ENCODE peak calls at places on chromosomes 13 and 19, in four cellular contexts. One of them, this sample, is unnamed.

GRCh38 chr13:99197257-99197651 is 3.4 kb upstream of the UBAC2 start:
- DNase-seq in Calu3: no peak
- DNase-seq in type B pancreatic cell: no peak
- DNase-seq in colonic mucosa: peak; percentile 66
- DNase-seq in this sample: peak; percentile 66

GRCh38 chr19:52398091-52398461 is 427 bp downstream of the ZNF528 start:
- DNase-seq in type B pancreatic cell: no peak
- DNase-seq in colonic mucosa: peak; percentile 21
- DNase-seq in Calu3: no peak
- DNase-seq in this sample: no peak

GRCh38 chr13:111414341-111414740 is 93.9 kb downstream of the TEX29 start:
- DNase-seq in colonic mucosa: no peak
- DNase-seq in type B pancreatic cell: no peak
- DNase-seq in Calu3: no peak
- DNase-seq in this sample: no peak

GRCh38 chr19:58350001-58350801 is 3.1 kb downstream of the A1BG start:
- DNase-seq in type B pancreatic cell: no peak
- DNase-seq in Calu3: peak; percentile 57
- DNase-seq in colonic mucosa: no peak
- DNase-seq in this sample: no peak

GRCh38 chr13:37640499-37640898 is 41.9 kb upstream of the POSTN start:
- DNase-seq in colonic mucosa: no peak
- DNase-seq in type B pancreatic cell: no peak
- DNase-seq in Calu3: peak; percentile 28
- DNase-seq in this sample: no peak

GRCh38 chr19:7862413-7862951 is 11.7 kb downstream of the PRR36 start:
- DNase-seq in type B pancreatic cell: peak; percentile 95
- DNase-seq in colonic mucosa: peak; percentile 87
- DNase-seq in Calu3: no peak
- DNase-seq in this sample: no peak

GRCh38 chr19:12126707-12127106 is 13.4 kb downstream of the ZNF20 start:
- DNase-seq in type B pancreatic cell: no peak
- DNase-seq in Calu3: no peak
- DNase-seq in colonic mucosa: peak; percentile 26
- DNase-seq in this sample: no peak

GRCh38 chr13:85230754-85231153 is 568.5 kb downstream of the SLITRK6 start:
- DNase-seq in colonic mucosa: no peak
- DNase-seq in Calu3: no peak
- DNase-seq in type B pancreatic cell: no peak
- DNase-seq in this sample: no peak

GRCh38 chr19:37114001-37114400 is 35.8 kb downstream of the ZNF420 start:
- DNase-seq in type B pancreatic cell: no peak
- DNase-seq in colonic mucosa: no peak
- DNase-seq in Calu3: no peak
- DNase-seq in this sample: no peak

GRCh38 chr13:23500858-23501257 is 67.4 kb upstream of the SACS start:
- DNase-seq in type B pancreatic cell: no peak
- DNase-seq in colonic mucosa: no peak
- DNase-seq in Calu3: no peak
- DNase-seq in this sample: no peak
- TF ChIP-seq CTCF in type B pancreatic cell: no peak
- TF ChIP-seq CTCF in colonic mucosa: no peak
- TF ChIP-seq CTCF in Calu3: no peak
- TF ChIP-seq CTCF in this sample: no peak

DNA sequence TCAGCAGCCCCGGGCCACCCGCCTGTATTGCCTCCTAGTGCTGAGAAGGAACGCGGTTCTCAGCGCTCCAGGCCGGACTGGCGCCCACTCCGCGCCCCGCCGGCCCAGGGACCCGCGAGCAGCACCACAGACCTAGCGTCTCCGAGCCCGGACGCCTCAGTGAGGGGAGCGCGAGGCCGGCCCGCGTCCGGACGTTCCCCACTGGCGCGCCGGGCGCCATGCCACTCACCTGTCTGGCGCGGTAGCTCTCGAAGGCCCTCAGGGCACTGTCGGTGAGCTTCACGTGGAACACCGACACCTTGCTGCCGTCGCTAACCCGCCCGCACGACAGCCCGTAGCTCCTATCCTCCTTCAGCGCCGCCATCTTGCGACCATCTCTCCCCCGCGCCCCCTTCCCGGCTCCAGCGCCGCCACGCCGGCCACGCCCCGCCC is at the start of gene ELL:
- DNase-seq in colonic mucosa: no peak
- DNase-seq in type B pancreatic cell: no peak
- DNase-seq in Calu3: no peak
- DNase-seq in this sample: no peak
- TF ChIP-seq CTCF in colonic mucosa: no peak
- TF ChIP-seq CTCF in type B pancreatic cell: no peak
- TF ChIP-seq CTCF in Calu3: no peak
- TF ChIP-seq CTCF in this sample: no peak

DNA sequence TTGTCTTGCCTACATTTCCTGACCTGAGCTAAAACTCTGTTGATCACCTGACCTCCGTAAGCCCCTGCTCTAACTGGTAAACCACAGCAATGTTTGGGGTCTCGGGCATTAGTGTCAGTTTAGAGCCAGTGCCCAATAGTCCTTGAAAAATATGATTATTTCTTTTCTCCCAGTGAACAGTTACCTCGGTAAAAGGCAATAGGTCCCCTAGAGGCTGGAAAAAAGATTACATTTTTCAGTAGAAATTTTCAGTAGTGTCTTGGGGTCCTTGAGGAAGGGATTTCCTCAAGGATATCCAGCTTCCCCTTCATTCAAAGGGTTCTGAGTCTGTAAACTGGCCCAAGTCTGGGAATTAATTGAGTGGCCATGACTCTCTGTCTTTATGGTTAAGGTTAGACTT is 177.5 kb downstream of the SLC7A1 start:
- DNase-seq in Calu3: no peak
- DNase-seq in colonic mucosa: no peak
- DNase-seq in type B pancreatic cell: no peak
- DNase-seq in this sample: no peak
- TF ChIP-seq CTCF in Calu3: no peak
- TF ChIP-seq CTCF in colonic mucosa: no peak
- TF ChIP-seq CTCF in type B pancreatic cell: peak; percentile 47
- TF ChIP-seq CTCF in this sample: no peak

GRCh38 chr13:73477441-73477840 is 418.6 kb downstream of the KLF5 start:
- DNase-seq in type B pancreatic cell: no peak
- DNase-seq in Calu3: no peak
- DNase-seq in colonic mucosa: no peak
- DNase-seq in this sample: no peak

GRCh38 chr13:73482556-73482955 is 423.8 kb downstream of the KLF5 start:
- DNase-seq in Calu3: no peak
- DNase-seq in type B pancreatic cell: no peak
- DNase-seq in colonic mucosa: no peak
- DNase-seq in this sample: no peak

GRCh38 chr13:73480784-73481183 is 422.0 kb downstream of the KLF5 start:
- DNase-seq in Calu3: no peak
- DNase-seq in type B pancreatic cell: no peak
- DNase-seq in colonic mucosa: no peak
- DNase-seq in this sample: no peak

GRCh38 chr13:73481265-73481664 is 422.5 kb downstream of the KLF5 start:
- DNase-seq in type B pancreatic cell: no peak
- DNase-seq in colonic mucosa: no peak
- DNase-seq in Calu3: no peak
- DNase-seq in this sample: no peak

DNA sequence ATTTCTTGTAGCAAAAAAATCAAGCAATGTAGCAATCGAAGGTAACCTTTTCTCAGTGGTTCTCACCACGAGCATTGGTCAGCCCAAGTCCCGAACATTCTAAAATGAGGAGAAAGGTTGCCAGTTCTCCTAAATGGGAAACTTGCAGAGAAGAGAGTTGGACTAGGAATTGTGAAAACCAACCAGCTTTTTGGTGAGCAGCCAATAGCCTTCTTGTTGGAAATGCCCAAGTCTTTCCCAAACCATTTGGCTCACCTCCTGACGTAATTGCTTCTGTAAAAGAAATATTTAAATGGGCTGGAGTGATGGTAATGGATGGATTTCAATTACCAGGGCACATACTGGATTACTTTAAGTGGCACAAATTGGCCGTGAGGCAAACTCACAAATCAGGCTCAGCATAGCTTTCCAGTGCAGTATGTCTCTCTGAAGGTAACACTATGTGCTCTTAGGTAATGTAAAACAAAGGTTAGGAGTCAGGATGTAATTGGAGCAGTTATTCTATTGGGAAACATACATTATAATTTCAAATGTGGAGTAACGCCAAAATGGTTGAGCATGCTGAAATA is 423.2 kb downstream of the KLF5 start:
- DNase-seq in Calu3: no peak
- DNase-seq in colonic mucosa: no peak
- DNase-seq in type B pancreatic cell: no peak
- DNase-seq in this sample: no peak
- TF ChIP-seq CTCF in Calu3: no peak
- TF ChIP-seq CTCF in colonic mucosa: no peak
- TF ChIP-seq CTCF in type B pancreatic cell: no peak
- TF ChIP-seq CTCF in this sample: no peak

GRCh38 chr19:14434543-14435319 is 1.6 kb downstream of the PKN1 start:
- DNase-seq in colonic mucosa: peak; percentile 52
- DNase-seq in Calu3: peak; percentile 78
- DNase-seq in type B pancreatic cell: no peak
- DNase-seq in this sample: no peak

GRCh38 chr19:14439014-14439413 is 5.9 kb downstream of the PKN1 start:
- DNase-seq in colonic mucosa: no peak
- DNase-seq in type B pancreatic cell: no peak
- DNase-seq in Calu3: no peak
- DNase-seq in this sample: no peak

GRCh38 chr19:14440049-14440448 is 6.9 kb downstream of the PKN1 start:
- DNase-seq in type B pancreatic cell: no peak
- DNase-seq in Calu3: no peak
- DNase-seq in colonic mucosa: peak; percentile 71
- DNase-seq in this sample: no peak

GRCh38 chr19:14435320-14436050 is 2.4 kb downstream of the PKN1 start:
- DNase-seq in colonic mucosa: no peak
- DNase-seq in Calu3: no peak
- DNase-seq in type B pancreatic cell: no peak
- DNase-seq in this sample: no peak

DNA sequence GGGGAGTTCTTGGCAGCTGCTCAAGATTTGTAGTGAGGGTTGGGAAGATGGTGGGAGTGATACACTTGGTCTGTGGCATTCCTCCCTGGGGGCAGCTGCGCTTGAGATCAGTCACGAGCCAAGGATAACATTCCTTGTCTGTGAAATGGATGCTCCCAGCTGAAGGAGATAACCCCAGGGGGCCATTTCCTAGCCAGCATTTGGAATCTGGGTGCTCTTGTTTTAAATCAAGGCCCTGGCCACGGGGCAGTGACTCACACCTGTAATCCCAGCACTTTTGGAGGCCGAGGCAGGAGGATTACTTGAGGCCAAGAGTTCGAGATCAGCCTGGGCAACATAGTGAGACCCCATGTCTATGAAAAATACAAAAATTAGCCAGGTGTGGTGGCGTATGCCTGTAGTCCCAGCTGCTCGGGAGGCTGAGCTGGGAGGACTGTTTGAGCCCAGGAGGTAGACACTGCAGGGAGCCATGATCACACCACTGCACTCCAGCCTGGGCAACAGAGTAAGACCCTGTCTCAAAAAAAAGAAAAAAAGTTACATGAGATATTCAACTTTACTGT is 4.6 kb downstream of the PKN1 start:
- DNase-seq in colonic mucosa: no peak
- DNase-seq in type B pancreatic cell: no peak
- DNase-seq in Calu3: no peak
- DNase-seq in this sample: no peak
- TF ChIP-seq CTCF in colonic mucosa: no peak
- TF ChIP-seq CTCF in type B pancreatic cell: no peak
- TF ChIP-seq CTCF in Calu3: no peak
- TF ChIP-seq CTCF in this sample: no peak

This sample was measured in osteocyte.